ENCODE peak calls at places on chromosomes 4 and X, in ten cellular contexts. T is activated CD8-positive, alpha-beta T cell treated with anti-CD3 and anti-CD28 coated beads for 36 hours; Y is LNCaP clone FGC; F is nucleus accumbens; R is Karpas-422; W is stimulated activated CD8-positive, alpha-beta memory T cell treated with anti-CD3 and anti-CD28 coated beads, Interleukin-4, amount 100 ng/mL, for 4 hours; E is NCI-H1417; O is iPS DF 6.9; C is tibial nerve; B is ureter. U is an unnamed sample.

GRCh38 chr4:175891863-175892262 is 79.8 kb upstream of the GPM6A start:
- DNase-seq in T (no peak), R (peak), W (no peak), E (peak), B (no peak), F (no peak), C (no peak), Y (peak), O (no peak), U (no peak)

GRCh38 chrX:20372533-20372932 is 105.8 kb upstream of the RPS6KA3 start:
- DNase-seq in B (no peak), W (no peak), E (no peak), F (no peak), R (no peak), Y (no peak), C (no peak), O (no peak), T (no peak), U (no peak)

GRCh38 chr4:158056689-158057245 is 116.1 kb downstream of the GASK1B start:
- DNase-seq in C (no peak), F (no peak), E (no peak), R (no peak), Y (no peak), W (no peak), T (no peak), O (no peak), B (no peak), U (no peak)

GRCh38 chr4:148376151-148376550 is 66.1 kb downstream of the NR3C2 start:
- DNase-seq in E (peak), B (peak), O (no peak), F (no peak), R (no peak), W (no peak), T (peak), Y (peak), C (peak), U (peak)

GRCh38 chr4:73603854-73604584 is 16.2 kb downstream of the RASSF6 start:
- DNase-seq in C (no peak), E (no peak), O (no peak), Y (peak), T (no peak), R (no peak), F (no peak), W (no peak), B (no peak), U (no peak)

GRCh38 chr4:110515676-110516075 is 39.7 kb downstream of the ENPEP start:
- DNase-seq in C (no peak), Y (no peak), R (no peak), F (no peak), O (no peak), B (no peak), T (no peak), E (peak), W (no peak), U (no peak)

GRCh38 chrX:54180403-54180802 is 2.7 kb downstream of the FAM120C start:
- DNase-seq in F (no peak), B (no peak), C (no peak), T (no peak), Y (no peak), W (no peak), O (no peak), E (no peak), R (no peak), U (no peak)

GRCh38 chr4:121316091-121316490 is 64.7 kb downstream of the QRFPR start:
- DNase-seq in E (no peak), O (no peak), R (no peak), C (no peak), F (no peak), Y (no peak), B (no peak), T (no peak), W (no peak), U (no peak)

GRCh38 chrX:130025256-130025655 is 42.8 kb downstream of the BCORL1 start:
- DNase-seq in C (no peak), F (no peak), O (no peak), R (no peak), B (no peak), W (no peak), T (no peak), E (no peak), Y (no peak), U (no peak)

GRCh38 chr4:116055857-116056827 is 942.7 kb upstream of the NDST4 start:
- DNase-seq in O (no peak), Y (no peak), C (no peak), B (no peak), T (no peak), F (no peak), W (no peak), R (peak), E (peak), U (no peak)

GRCh38 chr4:186693159-186693815 is 30.4 kb downstream of the FAT1 start:
- DNase-seq in R (no peak), C (peak), E (no peak), T (no peak), Y (no peak), O (no peak), B (peak), F (no peak), W (no peak), U (peak)

GRCh38 chr4:67885727-67886126 is 1.9 kb upstream of the TMPRSS11D start:
- DNase-seq in W (no peak), Y (no peak), B (no peak), R (no peak), F (no peak), T (no peak), O (no peak), C (no peak), E (peak), U (no peak)

GRCh38 chr4:86015412-86016350 is 344.2 kb downstream of the MAPK10 start:
- DNase-seq in E (no peak), R (no peak), F (no peak), B (no peak), O (no peak), C (no peak), Y (peak), W (no peak), T (no peak), U (no peak)

GRCh38 chrX:42385730-42386129 is 392.2 kb downstream of the PPP1R2C start:
- DNase-seq in R (no peak), B (no peak), F (no peak), T (no peak), W (no peak), E (no peak), Y (no peak), C (no peak), O (no peak), U (no peak)

GRCh38 chr4:106569151-106570029 is 200.8 kb upstream of the GIMD1 start:
- DNase-seq in R (no peak), T (no peak), W (no peak), F (no peak), E (no peak), Y (no peak), C (no peak), O (no peak), B (no peak), U (peak)